ENCODE peak calls at places on chromosome 10, in seven cellular contexts. F is H9, X is neuronal stem cell, V is IMR-90, G is H1, B is mesenchymal stem cell, R is trophoblast cell. H is an unnamed sample.

GRCh38 chr10:99766282-99766681 is 16.2 kb upstream of the ABCC2 start:
- DNase-seq in B (no peak), V (no peak), F (no peak), G (no peak), X (no peak), R (no peak), H (no peak)

GRCh38 chr10:84896909-84897308 is 568.5 kb downstream of the CCSER2 start:
- DNase-seq in F (no peak), G (no peak), R (no peak), X (no peak), V (no peak), B (no peak), H (no peak)

GRCh38 chr10:132835848-132836233 is 49.9 kb upstream of the NKX6-2 start:
- DNase-seq in F (no peak), V (no peak), B (no peak), G (no peak), R (no peak), X (no peak), H (no peak)

GRCh38 chr10:82660983-82661382 is 786.0 kb downstream of the NRG3 start:
- DNase-seq in F (no peak), B (peak; percentile 12), R (no peak), V (no peak), X (no peak), G (no peak), H (peak; percentile 36)

GRCh38 chr10:78852856-78853255 is 215.9 kb upstream of the ZMIZ1 start:
- DNase-seq in F (peak; percentile 69), B (no peak), R (peak; percentile 9), G (no peak), X (no peak), V (peak; percentile 4), H (peak; percentile 80)

GRCh38 chr10:54908019-54908418 is 107.0 kb upstream of the PCDH15 start:
- DNase-seq in G (no peak), B (no peak), X (no peak), R (no peak), F (no peak), V (no peak), H (no peak)

GRCh38 chr10:49106451-49106850 is 8.9 kb downstream of the VSTM4 start:
- DNase-seq in V (no peak), R (no peak), F (no peak), X (no peak), B (no peak), G (no peak), H (no peak)

GRCh38 chr10:12534824-12535223 is 185.5 kb downstream of the CAMK1D start:
- DNase-seq in F (no peak), V (peak; percentile 35), B (peak; percentile 58), X (no peak), G (no peak), R (peak; percentile 92), H (peak; percentile 70)

GRCh38 chr10:32412499-32412853 is 33.5 kb upstream of the CCDC7 start:
- DNase-seq in X (no peak), F (no peak), R (no peak), B (peak; percentile 56), V (peak; percentile 51), G (no peak), H (no peak)

DNA sequence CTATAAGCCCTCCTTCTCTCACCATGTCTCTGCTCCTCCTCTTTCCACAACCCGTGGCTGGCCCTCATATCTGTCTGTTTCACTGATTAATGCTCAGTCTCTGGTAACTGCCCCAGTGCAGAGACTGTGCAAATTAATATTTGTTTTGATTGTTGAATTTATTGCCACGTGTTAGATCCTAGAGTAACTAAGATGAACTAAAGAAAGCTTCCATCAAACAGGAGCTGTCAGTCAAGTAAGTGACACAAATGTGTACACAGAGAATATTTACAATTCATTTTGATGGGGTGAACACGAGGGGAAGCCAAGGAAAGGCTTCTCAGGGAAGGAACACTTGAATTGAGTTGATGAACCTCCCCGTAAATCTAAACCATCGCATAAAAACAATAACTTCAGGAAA is 182.5 kb downstream of the BAMBI start:
- DNase-seq in V (no peak), X (no peak), F (no peak), R (no peak), B (no peak), G (no peak), H (no peak)
- H3K23ac ChIP-seq in V (no peak overlapping the region), X (no peak overlapping the region), F (no peak overlapping the region), R (no peak overlapping the region), B (no peak overlapping the region), G (no peak overlapping the region), H (no peak overlapping the region)

DNA sequence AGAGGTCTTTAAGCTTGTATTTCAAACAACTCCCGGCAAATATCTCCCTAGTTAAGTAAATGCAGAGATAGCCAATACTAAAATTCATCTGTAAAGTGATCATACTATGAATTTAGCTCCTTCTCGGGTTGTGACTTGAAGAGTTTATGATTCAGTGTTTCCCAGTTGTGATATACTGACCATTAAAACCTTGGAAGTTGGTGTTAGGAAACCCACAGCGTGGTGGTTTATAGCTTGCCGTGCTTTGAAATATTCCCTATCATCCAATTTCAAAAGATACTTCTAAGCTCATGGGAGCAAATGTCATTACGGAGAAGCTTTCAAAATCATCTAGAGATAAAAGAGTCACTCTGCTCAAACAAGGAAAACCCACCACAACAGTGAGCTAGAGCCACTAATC is 171.6 kb downstream of the CSTF2T start:
- DNase-seq in B (peak; percentile 40), V (no peak), X (no peak), F (no peak), R (no peak), G (no peak), H (no peak)
- H3K23ac ChIP-seq in B (no peak overlapping the region), V (no peak overlapping the region), X (no peak overlapping the region), F (no peak overlapping the region), R (no peak overlapping the region), G (no peak overlapping the region), H (no peak overlapping the region)

GRCh38 chr10:33494000-33494399 is 159.5 kb upstream of the NRP1 start:
- DNase-seq in R (no peak), G (no peak), B (no peak), F (no peak), V (no peak), X (no peak), H (no peak)
- H3K23ac ChIP-seq in R (no peak overlapping the region), G (no peak overlapping the region), B (no peak overlapping the region), F (no peak overlapping the region), V (no peak overlapping the region), X (no peak overlapping the region), H (no peak overlapping the region)

GRCh38 chr10:70097459-70097858 is 35.2 kb downstream of the AIFM2 start:
- DNase-seq in V (no peak), X (no peak), B (no peak), F (no peak), G (no peak), R (no peak), H (no peak)
- H3K23ac ChIP-seq in V (no peak overlapping the region), X (no peak overlapping the region), B (no peak overlapping the region), F (no peak overlapping the region), G (no peak overlapping the region), R (no peak overlapping the region), H (no peak overlapping the region)